ENCODE peak calls at places on chromosome 4, in ten cellular contexts. M is vagina; Q is cardiac muscle cell; T is EH; D is fibroblast of mammary gland; N is LNCaP clone FGC; W is EL; J is pons; P is stimulated activated CD4-positive, alpha-beta T cell treated with anti-CD3 and anti-CD28 coated beads, Interleukin-4, amount 100 ng/mL, for 48 hours; B is DMS 273 treated with DMSO at 0.1 percent for 48 hours. Z is an unnamed sample.

GRCh38 chr4:105457997-105458396 is 15.9 kb downstream of the PPA2 start:
- DNase-seq in M (no peak), Q (no peak), T (peak), D (peak), N (no peak), W (no peak), J (no peak), P (no peak), B (no peak), Z (no peak)

GRCh38 chr4:6942238-6942800 is 32.7 kb downstream of the TBC1D14 start:
- DNase-seq in M (no peak), Q (peak), T (peak), D (peak), N (no peak), W (peak), J (peak), P (no peak), B (no peak), Z (peak)

GRCh38 chr4:4496604-4497372 is 45.1 kb downstream of the STX18 start:
- DNase-seq in M (no peak), Q (peak), T (peak), D (peak), N (no peak), W (peak), J (no peak), P (no peak), B (no peak), Z (no peak)

GRCh38 chr4:185142911-185143595 is at the start of gene SLC25A4:
- DNase-seq in M (no peak), Q (peak), T (peak), D (peak), N (peak), W (peak), J (peak), P (peak), B (no peak), Z (peak)

GRCh38 chr4:16916719-16917337 is 18.4 kb upstream of the LDB2 start:
- DNase-seq in M (no peak), Q (peak), T (peak), D (peak), N (peak), W (peak), J (no peak), P (peak), B (peak), Z (peak)

GRCh38 chr4:6641164-6641970 is 882 bp downstream of the MRFAP1 start:
- DNase-seq in M (no peak), Q (peak), T (peak), D (peak), N (no peak), W (peak), J (no peak), P (peak), B (no peak), Z (peak)

GRCh38 chr4:7425591-7426468 is 8.9 kb downstream of the PSAPL1 start:
- DNase-seq in M (no peak), Q (no peak), T (no peak), D (no peak), N (no peak), W (no peak), J (no peak), P (no peak), B (no peak), Z (no peak)

GRCh38 chr4:114603455-114603854 is 4.8 kb downstream of the UGT8 start:
- DNase-seq in M (no peak), Q (no peak), T (no peak), D (no peak), N (no peak), W (no peak), J (no peak), P (no peak), B (no peak), Z (no peak)

GRCh38 chr4:186820371-186820990 is 96.8 kb upstream of the FAT1 start:
- DNase-seq in M (no peak), Q (peak), T (peak), D (peak), N (no peak), W (peak), J (no peak), P (no peak), B (peak), Z (no peak)

GRCh38 chr4:48421101-48421500 is 62.0 kb upstream of the SLC10A4 start:
- DNase-seq in M (no peak), Q (no peak), T (no peak), D (no peak), N (no peak), W (no peak), J (no peak), P (no peak), B (no peak), Z (no peak)

GRCh38 chr4:118124977-118125376 is 90.7 kb downstream of the NDST3 start:
- DNase-seq in M (no peak), Q (no peak), T (peak), D (no peak), N (no peak), W (peak), J (no peak), P (no peak), B (no peak), Z (no peak)

GRCh38 chr4:101306225-101306624 is 41.1 kb downstream of the PPP3CA start:
- DNase-seq in M (no peak), Q (no peak), T (no peak), D (no peak), N (no peak), W (no peak), J (no peak), P (no peak), B (no peak), Z (no peak)

GRCh38 chr4:57090099-57090498 is 20.1 kb downstream of the IGFBP7 start:
- DNase-seq in M (no peak), Q (peak), T (no peak), D (no peak), N (no peak), W (no peak), J (no peak), P (no peak), B (no peak), Z (no peak)

GRCh38 chr4:75708218-75708691 is 16.1 kb upstream of the USO1 start:
- DNase-seq in M (no peak), Q (no peak), T (no peak), D (no peak), N (no peak), W (no peak), J (peak), P (no peak), B (no peak), Z (no peak)

GRCh38 chr4:101954351-101954750 is 163.8 kb downstream of the BANK1 start:
- DNase-seq in M (no peak), Q (no peak), T (no peak), D (no peak), N (no peak), W (peak), J (no peak), P (no peak), B (no peak), Z (no peak)

GRCh38 chr4:87274803-87275202 is 47.9 kb downstream of the HSD17B13 start:
- DNase-seq in M (no peak), Q (no peak), T (no peak), D (no peak), N (no peak), W (no peak), J (no peak), P (no peak), B (no peak), Z (no peak)

GRCh38 chr4:186790630-186791029 is 67.0 kb upstream of the FAT1 start:
- DNase-seq in M (no peak), Q (no peak), T (peak), D (no peak), N (peak), W (peak), J (no peak), P (no peak), B (no peak), Z (no peak)

GRCh38 chr4:137510866-137511265 is 21.4 kb downstream of the PCDH18 start:
- DNase-seq in M (no peak), Q (peak), T (peak), D (peak), N (no peak), W (peak), J (no peak), P (no peak), B (peak), Z (peak)

GRCh38 chr4:148810461-148810860 is 368.2 kb upstream of the NR3C2 start:
- DNase-seq in M (no peak), Q (no peak), T (no peak), D (no peak), N (no peak), W (no peak), J (no peak), P (no peak), B (no peak), Z (no peak)

GRCh38 chr4:36532670-36533373 is 251.4 kb downstream of the DTHD1 start:
- DNase-seq in M (no peak), Q (no peak), T (no peak), D (no peak), N (no peak), W (no peak), J (no peak), P (no peak), B (no peak), Z (peak)

GRCh38 chr4:24477919-24478318 is 106.4 kb downstream of the DHX15 start:
- DNase-seq in M (no peak), Q (peak), T (peak), D (peak), N (no peak), W (peak), J (no peak), P (no peak), B (peak), Z (no peak)

GRCh38 chr4:2931765-2932560 is 31.2 kb downstream of the NOP14 start:
- DNase-seq in M (no peak), Q (no peak), T (no peak), D (no peak), N (no peak), W (no peak), J (no peak), P (no peak), B (no peak), Z (no peak)

GRCh38 chr4:114924311-114924710 is 189.1 kb downstream of the NDST4 start:
- DNase-seq in M (no peak), Q (no peak), T (no peak), D (no peak), N (no peak), W (no peak), J (no peak), P (no peak), B (no peak), Z (no peak)

GRCh38 chr4:31045724-31046318 is 325.7 kb downstream of the PCDH7 start:
- DNase-seq in M (no peak), Q (peak), T (no peak), D (peak), N (peak), W (peak), J (peak), P (no peak), B (no peak), Z (peak)

GRCh38 chr4:40173470-40173875 is 23.4 kb upstream of the RHOH start:
- DNase-seq in M (no peak), Q (peak), T (no peak), D (no peak), N (no peak), W (no peak), J (no peak), P (no peak), B (no peak), Z (no peak)

GRCh38 chr4:92111493-92111892 is 192.3 kb upstream of the GRID2 start:
- DNase-seq in M (no peak), Q (no peak), T (no peak), D (no peak), N (no peak), W (no peak), J (no peak), P (no peak), B (no peak), Z (no peak)

GRCh38 chr4:57355066-57355465 is 244.9 kb upstream of the IGFBP7 start:
- DNase-seq in M (no peak), Q (no peak), T (peak), D (no peak), N (no peak), W (peak), J (no peak), P (no peak), B (no peak), Z (no peak)

GRCh38 chr4:15779336-15779735 is 1.2 kb downstream of the CD38 start:
- DNase-seq in M (no peak), Q (peak), T (peak), D (peak), N (no peak), W (peak), J (peak), P (no peak), B (no peak), Z (peak)

GRCh38 chr4:168522371-168522770 is 25.5 kb downstream of the PALLD start:
- DNase-seq in M (no peak), Q (no peak), T (peak), D (no peak), N (no peak), W (peak), J (no peak), P (no peak), B (no peak), Z (no peak)